ENCODE peak calls at places on chromosome 12, in five cellular contexts. One of them, this sample, is unnamed.

GRCh38 chr12:34406228-34406995 is 384.1 kb downstream of the ALG10 start:
- DNase-seq in MM.1S: no peak
- DNase-seq in suprapubic skin: peak; percentile 66
- DNase-seq in astrocyte of the spinal cord: no peak
- DNase-seq in Peyer's patch: no peak
- DNase-seq in this sample: peak; percentile 18

GRCh38 chr12:104455594-104456416 is 943 bp upstream of the CHST11 start:
- DNase-seq in Peyer's patch: no peak
- DNase-seq in suprapubic skin: no peak
- DNase-seq in astrocyte of the spinal cord: no peak
- DNase-seq in MM.1S: no peak
- DNase-seq in this sample: no peak

GRCh38 chr12:52514471-52515318 is 5.5 kb downstream of the KRT5 start:
- DNase-seq in suprapubic skin: no peak
- DNase-seq in astrocyte of the spinal cord: no peak
- DNase-seq in MM.1S: no peak
- DNase-seq in Peyer's patch: no peak
- DNase-seq in this sample: no peak

GRCh38 chr12:56450241-56450640 is 1.0 kb upstream of the TIMELESS start:
- DNase-seq in Peyer's patch: no peak
- DNase-seq in suprapubic skin: no peak
- DNase-seq in astrocyte of the spinal cord: no peak
- DNase-seq in MM.1S: no peak
- DNase-seq in this sample: no peak

GRCh38 chr12:96811083-96811482 is 96.0 kb upstream of the NEDD1 start:
- DNase-seq in MM.1S: no peak
- DNase-seq in astrocyte of the spinal cord: peak; percentile 90
- DNase-seq in suprapubic skin: no peak
- DNase-seq in Peyer's patch: no peak
- DNase-seq in this sample: no peak

GRCh38 chr12:104877107-104877705 is 80.9 kb downstream of the SLC41A2 start:
- DNase-seq in suprapubic skin: no peak
- DNase-seq in astrocyte of the spinal cord: peak; percentile 65
- DNase-seq in MM.1S: no peak
- DNase-seq in Peyer's patch: peak; percentile 19
- DNase-seq in this sample: no peak

GRCh38 chr12:98653866-98654493 is 8.9 kb downstream of the APAF1 start:
- DNase-seq in MM.1S: peak; percentile 56
- DNase-seq in suprapubic skin: no peak
- DNase-seq in Peyer's patch: no peak
- DNase-seq in astrocyte of the spinal cord: peak; percentile 68
- DNase-seq in this sample: no peak

GRCh38 chr12:123223241-123223668 is 9.7 kb downstream of the MPHOSPH9 start:
- DNase-seq in suprapubic skin: no peak
- DNase-seq in astrocyte of the spinal cord: no peak
- DNase-seq in MM.1S: no peak
- DNase-seq in Peyer's patch: peak; percentile 42
- DNase-seq in this sample: no peak

GRCh38 chr12:10191865-10192264 is 13.0 kb downstream of the TMEM52B start:
- DNase-seq in suprapubic skin: no peak
- DNase-seq in MM.1S: no peak
- DNase-seq in Peyer's patch: no peak
- DNase-seq in astrocyte of the spinal cord: peak; percentile 55
- DNase-seq in this sample: no peak

GRCh38 chr12:95070378-95070777 is 3.0 kb downstream of the NR2C1 start:
- DNase-seq in suprapubic skin: no peak
- DNase-seq in MM.1S: no peak
- DNase-seq in Peyer's patch: no peak
- DNase-seq in astrocyte of the spinal cord: no peak
- DNase-seq in this sample: no peak

GRCh38 chr12:95077341-95077740 is 3.9 kb upstream of the NR2C1 start:
- DNase-seq in astrocyte of the spinal cord: no peak
- DNase-seq in Peyer's patch: no peak
- DNase-seq in MM.1S: no peak
- DNase-seq in suprapubic skin: no peak
- DNase-seq in this sample: no peak

GRCh38 chr12:95073698-95074520 is 491 bp upstream of the NR2C1 start:
- DNase-seq in Peyer's patch: no peak
- DNase-seq in suprapubic skin: no peak
- DNase-seq in MM.1S: no peak
- DNase-seq in astrocyte of the spinal cord: no peak
- DNase-seq in this sample: no peak

GRCh38 chr12:95074766-95075165 is 1.3 kb upstream of the NR2C1 start:
- DNase-seq in MM.1S: no peak
- DNase-seq in astrocyte of the spinal cord: peak; percentile 63
- DNase-seq in suprapubic skin: no peak
- DNase-seq in Peyer's patch: no peak
- DNase-seq in this sample: no peak

GRCh38 chr12:95072900-95073697 is at the start of gene NR2C1:
- DNase-seq in astrocyte of the spinal cord: peak; percentile 93
- DNase-seq in MM.1S: peak; percentile 96
- DNase-seq in Peyer's patch: peak; percentile 86
- DNase-seq in suprapubic skin: peak; percentile 93
- DNase-seq in this sample: peak; percentile 91
- TF ChIP-seq CTCF in astrocyte of the spinal cord: no peak
- TF ChIP-seq CTCF in MM.1S: no peak
- TF ChIP-seq CTCF in Peyer's patch: no peak
- TF ChIP-seq CTCF in suprapubic skin: no peak
- TF ChIP-seq CTCF in this sample: no peak

DNA sequence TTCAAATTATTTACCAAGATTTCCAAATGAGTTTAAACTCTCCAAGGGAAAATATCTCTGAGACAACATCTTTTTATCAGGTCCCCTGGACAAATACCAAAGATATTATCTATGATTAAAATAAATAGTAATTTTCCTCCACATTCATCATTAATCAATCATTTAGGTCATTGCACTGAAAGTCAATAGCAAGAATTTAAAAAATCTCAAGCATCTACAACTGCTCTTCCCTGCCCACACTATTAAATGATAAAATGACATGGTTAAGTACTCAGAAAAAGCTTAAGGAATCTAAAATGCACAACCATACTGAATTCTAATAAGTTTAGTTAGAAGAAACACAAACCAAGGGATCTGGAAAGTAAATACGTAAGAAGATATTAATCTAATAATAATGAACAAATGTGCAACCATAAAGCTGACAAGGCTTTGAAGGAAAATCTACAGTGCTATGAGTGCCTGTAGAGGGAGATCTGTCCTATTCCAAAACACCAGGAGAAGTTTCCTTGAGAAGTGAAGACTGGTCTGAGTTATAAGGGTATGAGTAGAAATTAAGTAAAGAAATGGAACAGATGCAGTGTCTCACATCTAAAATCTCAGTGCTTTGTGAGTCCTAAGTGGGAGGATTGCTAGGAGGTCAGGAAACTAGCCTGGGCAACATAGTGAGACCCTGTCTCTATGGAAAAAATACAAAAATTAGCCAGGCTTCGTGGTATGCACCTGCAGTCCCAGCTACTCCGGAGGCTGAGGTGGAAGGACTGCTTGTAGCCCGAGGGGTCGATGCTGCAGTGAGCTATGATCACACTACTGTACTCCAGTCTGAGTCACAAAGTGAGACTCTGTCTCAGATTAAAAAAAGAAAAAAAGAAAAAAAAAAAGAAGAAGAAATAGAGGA is 19.2 kb downstream of the INTS13 start:
- DNase-seq in MM.1S: no peak
- DNase-seq in suprapubic skin: no peak
- DNase-seq in Peyer's patch: no peak
- DNase-seq in astrocyte of the spinal cord: no peak
- DNase-seq in this sample: no peak
- TF ChIP-seq CTCF in MM.1S: no peak
- TF ChIP-seq CTCF in suprapubic skin: no peak
- TF ChIP-seq CTCF in Peyer's patch: no peak
- TF ChIP-seq CTCF in astrocyte of the spinal cord: no peak
- TF ChIP-seq CTCF in this sample: no peak

GRCh38 chr12:2944401-2945047 is 14.7 kb upstream of the TEAD4 start:
- DNase-seq in astrocyte of the spinal cord: peak; percentile 23
- DNase-seq in MM.1S: peak; percentile 82
- DNase-seq in suprapubic skin: no peak
- DNase-seq in Peyer's patch: peak; percentile 20
- DNase-seq in this sample: no peak
- TF ChIP-seq CTCF in astrocyte of the spinal cord: peak; percentile 81
- TF ChIP-seq CTCF in MM.1S: peak; percentile 81
- TF ChIP-seq CTCF in suprapubic skin: peak; percentile 76
- TF ChIP-seq CTCF in Peyer's patch: peak; percentile 19
- TF ChIP-seq CTCF in this sample: peak; percentile 70

DNA sequence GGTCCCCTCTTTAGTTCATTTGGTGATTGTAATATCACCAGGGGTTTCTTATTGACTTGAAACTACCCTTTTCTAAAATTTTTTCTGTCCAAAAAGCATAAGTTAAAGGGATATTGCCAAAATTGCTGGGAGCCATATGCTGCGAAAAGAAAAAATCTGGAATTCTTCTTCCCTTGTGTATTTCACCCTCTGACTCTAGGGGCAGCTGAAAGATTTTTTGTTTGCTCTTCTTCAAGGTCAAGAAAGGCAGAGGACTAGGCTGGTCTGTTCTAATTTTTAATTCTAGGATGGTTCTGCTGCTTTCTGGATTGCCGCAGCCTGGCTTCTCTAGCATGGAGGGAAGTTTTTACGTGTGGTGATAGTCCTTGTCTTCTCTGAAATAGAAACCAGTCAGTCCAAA is 61.6 kb downstream of the FBXL14 start:
- DNase-seq in astrocyte of the spinal cord: peak; percentile 37
- DNase-seq in Peyer's patch: no peak
- DNase-seq in MM.1S: peak; percentile 28
- DNase-seq in suprapubic skin: no peak
- DNase-seq in this sample: no peak
- TF ChIP-seq CTCF in astrocyte of the spinal cord: no peak
- TF ChIP-seq CTCF in Peyer's patch: no peak
- TF ChIP-seq CTCF in MM.1S: no peak
- TF ChIP-seq CTCF in suprapubic skin: no peak
- TF ChIP-seq CTCF in this sample: no peak

GRCh38 chr12:121839106-121839992 is 19.3 kb downstream of the HPD start:
- DNase-seq in MM.1S: peak; percentile 91
- DNase-seq in astrocyte of the spinal cord: peak; percentile 97
- DNase-seq in Peyer's patch: peak; percentile 100
- DNase-seq in suprapubic skin: peak; percentile 99
- DNase-seq in this sample: peak; percentile 99
- TF ChIP-seq CTCF in MM.1S: peak; percentile 22
- TF ChIP-seq CTCF in astrocyte of the spinal cord: peak; percentile 31
- TF ChIP-seq CTCF in Peyer's patch: peak; percentile 15
- TF ChIP-seq CTCF in suprapubic skin: peak; percentile 55
- TF ChIP-seq CTCF in this sample: peak; percentile 34

This sample was measured in CD14-positive monocyte.